ENCODE peak calls at places on chromosomes 1 and 21, in five cellular contexts. One of them, this sample, is unnamed.

GRCh38 chr1:111920221-111921024 is 69.0 kb downstream of the KCND3 start:
- DNase-seq in lung microvascular endothelial cell: no peak
- DNase-seq in CD8-positive, alpha-beta T cell: no peak
- DNase-seq in renal cortical epithelial cell: peak
- DNase-seq in germinal center: no peak
- DNase-seq in this sample: no peak

GRCh38 chr1:177927021-177927596 is 42.7 kb downstream of the SEC16B start:
- DNase-seq in germinal center: no peak
- DNase-seq in renal cortical epithelial cell: peak
- DNase-seq in CD8-positive, alpha-beta T cell: no peak
- DNase-seq in lung microvascular endothelial cell: no peak
- DNase-seq in this sample: no peak

GRCh38 chr1:37947364-37947763 is 511 bp upstream of the INPP5B start:
- DNase-seq in renal cortical epithelial cell: no peak
- DNase-seq in CD8-positive, alpha-beta T cell: no peak
- DNase-seq in lung microvascular endothelial cell: no peak
- DNase-seq in germinal center: no peak
- DNase-seq in this sample: peak

GRCh38 chr1:68217060-68217554 is 15.2 kb downstream of the WLS start:
- DNase-seq in lung microvascular endothelial cell: no peak
- DNase-seq in germinal center: no peak
- DNase-seq in CD8-positive, alpha-beta T cell: no peak
- DNase-seq in renal cortical epithelial cell: peak
- DNase-seq in this sample: no peak

GRCh38 chr1:239387304-239388231 is 1.2 kb downstream of the CHRM3 start:
- DNase-seq in CD8-positive, alpha-beta T cell: no peak
- DNase-seq in germinal center: no peak
- DNase-seq in lung microvascular endothelial cell: no peak
- DNase-seq in renal cortical epithelial cell: no peak
- DNase-seq in this sample: no peak

GRCh38 chr21:45151484-45152115 is 77.2 kb downstream of the ADARB1 start:
- DNase-seq in germinal center: no peak
- DNase-seq in renal cortical epithelial cell: no peak
- DNase-seq in lung microvascular endothelial cell: peak
- DNase-seq in CD8-positive, alpha-beta T cell: peak
- DNase-seq in this sample: no peak

GRCh38 chr1:197356723-197357533 is 88.9 kb downstream of the CRB1 start:
- DNase-seq in CD8-positive, alpha-beta T cell: no peak
- DNase-seq in renal cortical epithelial cell: peak
- DNase-seq in lung microvascular endothelial cell: peak
- DNase-seq in germinal center: peak
- DNase-seq in this sample: no peak

GRCh38 chr1:18974616-18975015 is 18.1 kb upstream of the IFFO2 start:
- DNase-seq in lung microvascular endothelial cell: no peak
- DNase-seq in renal cortical epithelial cell: no peak
- DNase-seq in germinal center: no peak
- DNase-seq in CD8-positive, alpha-beta T cell: no peak
- DNase-seq in this sample: no peak

GRCh38 chr1:215797859-215798258 is 230.8 kb downstream of the KCTD3 start:
- DNase-seq in germinal center: no peak
- DNase-seq in CD8-positive, alpha-beta T cell: no peak
- DNase-seq in renal cortical epithelial cell: no peak
- DNase-seq in lung microvascular endothelial cell: no peak
- DNase-seq in this sample: no peak

GRCh38 chr1:9271268-9271667 is 21.4 kb upstream of the SPSB1 start:
- DNase-seq in CD8-positive, alpha-beta T cell: no peak
- DNase-seq in germinal center: no peak
- DNase-seq in renal cortical epithelial cell: no peak
- DNase-seq in lung microvascular endothelial cell: no peak
- DNase-seq in this sample: no peak

GRCh38 chr1:238484121-238484520 is 593.4 kb upstream of the ZP4 start:
- DNase-seq in germinal center: no peak
- DNase-seq in CD8-positive, alpha-beta T cell: no peak
- DNase-seq in renal cortical epithelial cell: no peak
- DNase-seq in lung microvascular endothelial cell: no peak
- DNase-seq in this sample: no peak

GRCh38 chr1:240824238-240824637 is 212.3 kb upstream of the GREM2 start:
- DNase-seq in CD8-positive, alpha-beta T cell: no peak
- DNase-seq in lung microvascular endothelial cell: no peak
- DNase-seq in renal cortical epithelial cell: no peak
- DNase-seq in germinal center: no peak
- DNase-seq in this sample: no peak

GRCh38 chr1:70319750-70320149 is 34.8 kb downstream of the ANKRD13C start:
- DNase-seq in CD8-positive, alpha-beta T cell: no peak
- DNase-seq in lung microvascular endothelial cell: no peak
- DNase-seq in germinal center: no peak
- DNase-seq in renal cortical epithelial cell: peak
- DNase-seq in this sample: no peak

GRCh38 chr1:226629210-226629895 is 80.8 kb downstream of the STUM start:
- DNase-seq in renal cortical epithelial cell: no peak
- DNase-seq in CD8-positive, alpha-beta T cell: no peak
- DNase-seq in germinal center: no peak
- DNase-seq in lung microvascular endothelial cell: no peak
- DNase-seq in this sample: no peak

GRCh38 chr1:178180405-178180804 is 86.5 kb downstream of the RASAL2 start:
- DNase-seq in CD8-positive, alpha-beta T cell: no peak
- DNase-seq in renal cortical epithelial cell: no peak
- DNase-seq in germinal center: no peak
- DNase-seq in lung microvascular endothelial cell: no peak
- DNase-seq in this sample: no peak

GRCh38 chr1:246001142-246001812 is 505.8 kb downstream of the SMYD3 start:
- DNase-seq in lung microvascular endothelial cell: no peak
- DNase-seq in renal cortical epithelial cell: no peak
- DNase-seq in germinal center: no peak
- DNase-seq in CD8-positive, alpha-beta T cell: no peak
- DNase-seq in this sample: no peak

GRCh38 chr1:26781206-26781825 is 6.4 kb upstream of the PIGV start:
- DNase-seq in CD8-positive, alpha-beta T cell: no peak
- DNase-seq in renal cortical epithelial cell: no peak
- DNase-seq in lung microvascular endothelial cell: no peak
- DNase-seq in germinal center: no peak
- DNase-seq in this sample: no peak

GRCh38 chr1:45989249-45989648 is 143.2 kb downstream of the PIK3R3 start:
- DNase-seq in renal cortical epithelial cell: no peak
- DNase-seq in CD8-positive, alpha-beta T cell: no peak
- DNase-seq in germinal center: no peak
- DNase-seq in lung microvascular endothelial cell: no peak
- DNase-seq in this sample: no peak

GRCh38 chr1:183567584-183567983 is 22.7 kb downstream of the NCF2 start:
- DNase-seq in germinal center: no peak
- DNase-seq in CD8-positive, alpha-beta T cell: no peak
- DNase-seq in renal cortical epithelial cell: peak
- DNase-seq in lung microvascular endothelial cell: no peak
- DNase-seq in this sample: no peak

GRCh38 chr1:161020573-161021167 is at the start of gene F11R:
- DNase-seq in germinal center: peak
- DNase-seq in renal cortical epithelial cell: no peak
- DNase-seq in lung microvascular endothelial cell: peak
- DNase-seq in CD8-positive, alpha-beta T cell: peak
- DNase-seq in this sample: no peak

GRCh38 chr1:17440827-17441168 is 1.3 kb upstream of the RCC2 start:
- DNase-seq in germinal center: no peak
- DNase-seq in CD8-positive, alpha-beta T cell: no peak
- DNase-seq in lung microvascular endothelial cell: no peak
- DNase-seq in renal cortical epithelial cell: no peak
- DNase-seq in this sample: no peak

GRCh38 chr1:157157481-157158190 is 19.4 kb upstream of the ETV3 start:
- DNase-seq in lung microvascular endothelial cell: no peak
- DNase-seq in germinal center: no peak
- DNase-seq in renal cortical epithelial cell: no peak
- DNase-seq in CD8-positive, alpha-beta T cell: no peak
- DNase-seq in this sample: no peak

GRCh38 chr1:160797861-160798273 is 1.9 kb downstream of the LY9 start:
- DNase-seq in germinal center: peak
- DNase-seq in renal cortical epithelial cell: no peak
- DNase-seq in CD8-positive, alpha-beta T cell: peak
- DNase-seq in lung microvascular endothelial cell: no peak
- DNase-seq in this sample: peak

GRCh38 chr1:45840704-45841103 is 37.3 kb downstream of the MAST2 start:
- DNase-seq in germinal center: peak
- DNase-seq in renal cortical epithelial cell: peak
- DNase-seq in CD8-positive, alpha-beta T cell: no peak
- DNase-seq in lung microvascular endothelial cell: no peak
- DNase-seq in this sample: no peak

GRCh38 chr1:41333146-41333784 is 28.0 kb upstream of the FOXO6 start:
- DNase-seq in germinal center: no peak
- DNase-seq in lung microvascular endothelial cell: no peak
- DNase-seq in renal cortical epithelial cell: peak
- DNase-seq in CD8-positive, alpha-beta T cell: peak
- DNase-seq in this sample: no peak

GRCh38 chr1:59272507-59272906 is 24.4 kb upstream of the FGGY start:
- DNase-seq in renal cortical epithelial cell: peak
- DNase-seq in CD8-positive, alpha-beta T cell: no peak
- DNase-seq in lung microvascular endothelial cell: peak
- DNase-seq in germinal center: no peak
- DNase-seq in this sample: peak

GRCh38 chr1:177311111-177311510 is 140.4 kb downstream of the BRINP2 start:
- DNase-seq in lung microvascular endothelial cell: no peak
- DNase-seq in germinal center: no peak
- DNase-seq in CD8-positive, alpha-beta T cell: no peak
- DNase-seq in renal cortical epithelial cell: no peak
- DNase-seq in this sample: no peak

GRCh38 chr1:183030053-183030452 is 6.8 kb downstream of the LAMC1 start:
- DNase-seq in CD8-positive, alpha-beta T cell: no peak
- DNase-seq in renal cortical epithelial cell: peak
- DNase-seq in germinal center: no peak
- DNase-seq in lung microvascular endothelial cell: peak
- DNase-seq in this sample: no peak

GRCh38 chr21:29299046-29299905 is 554 bp downstream of the BACH1 start:
- DNase-seq in germinal center: peak
- DNase-seq in renal cortical epithelial cell: peak
- DNase-seq in CD8-positive, alpha-beta T cell: peak
- DNase-seq in lung microvascular endothelial cell: peak
- DNase-seq in this sample: peak

GRCh38 chr1:186374313-186375151 is 521 bp downstream of the TPR start:
- DNase-seq in CD8-positive, alpha-beta T cell: no peak
- DNase-seq in renal cortical epithelial cell: peak
- DNase-seq in germinal center: peak
- DNase-seq in lung microvascular endothelial cell: peak
- DNase-seq in this sample: peak

GRCh38 chr1:15001317-15001900 is 152.1 kb upstream of the TMEM51 start:
- DNase-seq in CD8-positive, alpha-beta T cell: no peak
- DNase-seq in renal cortical epithelial cell: peak
- DNase-seq in germinal center: no peak
- DNase-seq in lung microvascular endothelial cell: no peak
- DNase-seq in this sample: no peak

GRCh38 chr1:116164890-116165176 is 53.6 kb downstream of the MAB21L3 start:
- DNase-seq in germinal center: no peak
- DNase-seq in renal cortical epithelial cell: no peak
- DNase-seq in CD8-positive, alpha-beta T cell: no peak
- DNase-seq in lung microvascular endothelial cell: no peak
- DNase-seq in this sample: no peak

GRCh38 chr1:19210772-19211549 is 895 bp upstream of the UBR4 start:
- DNase-seq in germinal center: no peak
- DNase-seq in lung microvascular endothelial cell: peak
- DNase-seq in CD8-positive, alpha-beta T cell: no peak
- DNase-seq in renal cortical epithelial cell: peak
- DNase-seq in this sample: no peak

GRCh38 chr1:66274634-66275033 is 259.3 kb upstream of the SGIP1 start:
- DNase-seq in CD8-positive, alpha-beta T cell: no peak
- DNase-seq in renal cortical epithelial cell: no peak
- DNase-seq in lung microvascular endothelial cell: no peak
- DNase-seq in germinal center: no peak
- DNase-seq in this sample: no peak

GRCh38 chr1:65429806-65430205 is 9.3 kb downstream of the LEPR start:
- DNase-seq in CD8-positive, alpha-beta T cell: no peak
- DNase-seq in lung microvascular endothelial cell: peak
- DNase-seq in germinal center: no peak
- DNase-seq in renal cortical epithelial cell: peak
- DNase-seq in this sample: no peak

GRCh38 chr1:179779645-179780272 is 36.7 kb downstream of the FAM163A start:
- DNase-seq in renal cortical epithelial cell: no peak
- DNase-seq in germinal center: no peak
- DNase-seq in lung microvascular endothelial cell: no peak
- DNase-seq in CD8-positive, alpha-beta T cell: no peak
- DNase-seq in this sample: no peak